ENCODE peak calls at places on chromosomes 4 and X, in five cellular contexts. R, I, U, D and F are unnamed samples.

GRCh38 chr4:77617203-77617602 is 11.6 kb downstream of the CXCL13 start:
- DNase-seq in R (no peak), I (no peak), U (no peak), D (no peak), F (peak)

GRCh38 chr4:8323947-8324555 is 54.5 kb downstream of the HTRA3 start:
- DNase-seq in R (no peak), I (no peak), U (no peak), D (no peak), F (no peak)

GRCh38 chr4:1082215-1083182 is 30.9 kb downstream of the RNF212 start:
- DNase-seq in R (peak), I (peak), U (no peak), D (peak), F (peak)

GRCh38 chr4:67751260-67751659 is 2.9 kb downstream of the GNRHR start:
- DNase-seq in R (no peak), I (no peak), U (no peak), D (peak), F (no peak)

GRCh38 chrX:49309401-49309981 is 6.0 kb downstream of the GAGE10 start:
- DNase-seq in R (no peak), I (peak), U (no peak), D (peak), F (peak)

GRCh38 chrX:65871671-65872311 is 168.1 kb downstream of the VSIG4 start:
- DNase-seq in R (no peak), I (peak), U (no peak), D (no peak), F (peak)

GRCh38 chr4:139918994-139919393 is 235.0 kb downstream of the MAML3 start:
- DNase-seq in R (no peak), I (no peak), U (no peak), D (no peak), F (no peak)

GRCh38 chr4:182192511-182193181 is 50.6 kb upstream of the TENM3 start:
- DNase-seq in R (no peak), I (no peak), U (no peak), D (peak), F (peak)